ENCODE peak calls at places on chromosomes 5 and 9, in four cellular contexts. A, X, G and F are unnamed samples.

GRCh38 chr5:56588636-56589485 is 226.5 kb upstream of the MAP3K1 start:
- DNase-seq in G (no peak), X (peak), A (no peak), F (no peak)

GRCh38 chr9:10250200-10250599 is 362.6 kb downstream of the PTPRD start:
- DNase-seq in G (no peak), A (no peak), X (no peak), F (no peak)

GRCh38 chr5:75156585-75156984 is 80.1 kb downstream of the ANKRD31 start:
- DNase-seq in G (no peak), X (no peak), A (no peak), F (no peak)

GRCh38 chr5:7462758-7463157 is 66.8 kb downstream of the ADCY2 start:
- DNase-seq in G (no peak), X (no peak), A (no peak), F (no peak)

GRCh38 chr9:33076031-33076359 is 479 bp downstream of the SMU1 start:
- DNase-seq in G (no peak), A (no peak), X (no peak), F (no peak)

GRCh38 chr5:88140396-88140862 is 128.2 kb downstream of the TMEM161B start:
- DNase-seq in X (peak), A (no peak), G (no peak), F (no peak)

GRCh38 chr5:141559481-141559880 is 59.3 kb downstream of the DIAPH1 start:
- DNase-seq in G (peak), X (no peak), A (peak), F (no peak)

GRCh38 chr9:93456022-93456421 is 2.6 kb upstream of the FAM120AOS start:
- DNase-seq in X (no peak), A (no peak), G (no peak), F (no peak)

GRCh38 chr5:38497946-38498345 is 58.5 kb downstream of the LIFR start:
- DNase-seq in X (no peak), A (no peak), G (no peak), F (no peak)

GRCh38 chr5:38393636-38394035 is 135.3 kb downstream of the EGFLAM start:
- DNase-seq in A (no peak), X (no peak), G (no peak), F (no peak)

GRCh38 chr9:88535932-88536324 is 950 bp downstream of the NXNL2 start:
- DNase-seq in X (no peak), G (no peak), A (no peak), F (no peak)

GRCh38 chr9:110936719-110937452 is 101.4 kb downstream of the LPAR1 start:
- DNase-seq in G (peak), X (no peak), A (no peak), F (peak)

GRCh38 chr5:98321356-98321755 is 452.1 kb upstream of the RGMB start:
- DNase-seq in A (no peak), X (no peak), G (no peak), F (no peak)

GRCh38 chr5:137282216-137282615 is 216.9 kb downstream of the SPOCK1 start:
- DNase-seq in A (no peak), G (no peak), X (no peak), F (no peak)

GRCh38 chr5:159915913-159916840 is at the start of gene ADRA1B:
- DNase-seq in A (no peak), G (no peak), X (peak), F (no peak)

GRCh38 chr5:97658116-97658900 is 475.3 kb upstream of the RIOK2 start:
- DNase-seq in G (no peak), A (no peak), X (no peak), F (no peak)

GRCh38 chr9:112496074-112496722 is 9.6 kb downstream of the KIAA1958 start:
- DNase-seq in X (no peak), A (no peak), G (no peak), F (no peak)

GRCh38 chr9:113247640-113248039 is 26.3 kb downstream of the SLC31A1 start:
- DNase-seq in G (no peak), A (no peak), X (no peak), F (no peak)

GRCh38 chr9:131732061-131732526 is 7.8 kb downstream of the RAPGEF1 start:
- DNase-seq in X (no peak), A (peak), G (peak), F (peak)

GRCh38 chr5:112415552-112415951 is 3.5 kb downstream of the EPB41L4A start:
- DNase-seq in X (no peak), G (no peak), A (no peak), F (no peak)

GRCh38 chr5:172550096-172550765 is 90.8 kb upstream of the NEURL1B start:
- DNase-seq in A (no peak), G (no peak), X (no peak), F (no peak)

GRCh38 chr5:64147849-64148441 is 17.7 kb upstream of the RNF180 start:
- DNase-seq in G (peak), X (peak), A (no peak), F (peak)

GRCh38 chr5:139458580-139459407 is 3.7 kb downstream of the ECSCR start:
- DNase-seq in X (no peak), G (peak), A (no peak), F (no peak)

GRCh38 chr5:143140492-143141231 is 262.8 kb downstream of the NR3C1 start:
- DNase-seq in G (no peak), X (no peak), A (no peak), F (no peak)

GRCh38 chr5:57441557-57441956 is 41.1 kb downstream of the ACTBL2 start:
- DNase-seq in X (no peak), A (peak), G (peak), F (peak)

GRCh38 chr5:39714036-39714698 is 289.4 kb upstream of the DAB2 start:
- DNase-seq in A (peak), G (peak), X (no peak), F (peak)

GRCh38 chr9:107465467-107466451 is 23.8 kb downstream of the KLF4 start:
- DNase-seq in X (peak), G (peak), A (no peak), F (no peak)

GRCh38 chr5:120644516-120644915 is 180.4 kb downstream of the PRR16 start:
- DNase-seq in A (no peak), X (no peak), G (no peak), F (no peak)

GRCh38 chr9:130219661-130220081 is 45.9 kb upstream of the HMCN2 start:
- DNase-seq in X (no peak), A (no peak), G (no peak), F (no peak)

GRCh38 chr5:32707394-32707997 is 3.6 kb upstream of the NPR3 start:
- DNase-seq in A (no peak), X (no peak), G (no peak), F (no peak)

GRCh38 chr9:101201626-101202025 is 173.1 kb downstream of the PLPPR1 start:
- DNase-seq in G (no peak), A (no peak), X (no peak), F (no peak)

GRCh38 chr9:96158147-96158546 is 143.8 kb downstream of the HSD17B3 start:
- DNase-seq in G (no peak), X (no peak), A (no peak), F (no peak)

GRCh38 chr9:111728617-111729366 is 65.9 kb downstream of the SHOC1 start:
- DNase-seq in X (no peak), G (peak), A (peak), F (peak)

GRCh38 chr5:1048861-1049838 is 40.5 kb downstream of the NKD2 start:
- DNase-seq in A (no peak), G (peak), X (no peak), F (no peak)

GRCh38 chr5:10460252-10460906 is 18.7 kb downstream of the ROPN1L start:
- DNase-seq in A (no peak), X (no peak), G (no peak), F (no peak)

GRCh38 chr5:178206166-178207101 is 2.1 kb downstream of the HNRNPAB start:
- DNase-seq in G (no peak), X (no peak), A (no peak), F (no peak)

GRCh38 chr9:121893787-121894186 is 199.3 kb downstream of the TTLL11 start:
- DNase-seq in A (no peak), G (no peak), X (no peak), F (no peak)

GRCh38 chr5:161549106-161549505 is 2.6 kb upstream of the GABRB2 start:
- DNase-seq in G (no peak), A (no peak), X (no peak), F (no peak)

GRCh38 chr5:174191076-174191475 is 145.6 kb downstream of the NSG2 start:
- DNase-seq in A (no peak), G (no peak), X (no peak), F (no peak)

GRCh38 chr5:174190073-174190675 is 144.7 kb downstream of the NSG2 start:
- DNase-seq in G (no peak), A (no peak), X (no peak), F (no peak)

GRCh38 chr5:174188300-174188699 is 142.8 kb downstream of the NSG2 start:
- DNase-seq in G (no peak), X (no peak), A (no peak), F (no peak)

GRCh38 chr5:174187481-174187880 is 142.0 kb downstream of the NSG2 start:
- DNase-seq in A (no peak), X (no peak), G (no peak), F (no peak)

DNA sequence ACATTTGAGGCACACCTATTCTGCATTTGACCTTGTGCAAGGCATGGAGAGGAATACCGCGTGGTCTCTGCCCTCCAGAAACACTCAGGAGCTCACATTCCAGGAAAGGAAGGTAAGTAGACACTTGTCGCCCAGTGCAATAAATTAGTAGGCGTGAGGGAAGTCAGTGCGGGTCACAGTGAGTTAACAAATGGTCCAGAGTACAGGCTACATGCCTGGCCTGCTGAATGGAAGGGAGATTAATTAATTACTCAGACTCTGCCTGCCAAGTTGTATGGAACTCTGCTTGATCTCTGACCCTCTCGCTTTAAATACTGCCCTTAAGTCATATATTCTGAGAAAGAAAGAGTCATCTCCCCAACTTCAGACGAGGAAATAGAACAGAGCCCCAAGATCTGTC is 144.1 kb downstream of the NSG2 start:
- DNase-seq in A (no peak), G (no peak), X (no peak), F (no peak)
- TF ChIP-seq CTCF in A (no peak), G (no peak), X (no peak), F (no peak)

GRCh38 chr5:79236364-79236969 is 536 bp downstream of the JMY start:
- DNase-seq in A (peak), X (no peak), G (no peak), F (no peak)

GRCh38 chr5:79237735-79238560 is 2.0 kb downstream of the JMY start:
- DNase-seq in G (no peak), X (no peak), A (peak), F (no peak)

GRCh38 chr5:79235222-79235577 is 731 bp upstream of the JMY start:
- DNase-seq in A (peak), G (no peak), X (no peak), F (peak)

GRCh38 chr5:79236970-79237734 is 1.2 kb downstream of the JMY start:
- DNase-seq in G (no peak), A (peak), X (peak), F (no peak)

DNA sequence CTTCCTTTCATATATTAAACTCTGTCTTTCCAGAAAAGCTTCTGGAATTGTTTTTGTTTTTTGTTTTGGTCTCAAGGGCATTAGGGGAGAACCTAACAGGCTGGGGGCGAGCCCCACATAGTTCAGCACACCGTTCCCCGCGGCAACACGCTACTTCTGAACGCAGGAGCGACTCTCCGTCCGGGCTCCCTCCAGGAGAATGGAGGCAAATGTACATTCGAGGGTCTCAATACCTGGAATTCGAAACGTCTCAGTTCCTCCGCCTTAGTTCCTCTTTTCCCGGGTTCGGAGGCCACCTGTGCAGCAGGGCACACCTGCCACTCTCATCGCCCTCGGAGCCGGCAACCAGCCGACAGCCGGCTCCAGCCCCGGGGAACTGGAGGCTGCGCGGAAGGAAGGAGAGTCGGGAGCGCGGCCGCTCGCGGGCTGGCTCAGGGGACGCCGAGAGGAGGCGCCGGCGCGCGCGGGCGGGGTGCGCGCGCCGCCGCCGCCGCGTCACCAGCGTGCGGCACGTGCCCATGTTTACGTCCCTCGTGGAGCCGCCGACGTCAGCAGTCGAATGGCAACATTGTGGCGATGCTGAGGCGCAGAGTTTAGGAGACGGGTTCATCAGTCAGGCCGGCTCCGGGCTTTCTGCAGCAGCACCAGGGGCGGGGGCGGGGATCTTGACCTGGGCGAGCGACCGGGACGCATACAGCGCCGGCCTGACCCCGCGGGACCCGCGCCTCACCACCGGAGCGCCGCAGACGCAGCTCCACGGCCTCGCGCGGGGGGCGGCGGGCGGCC is at the start of gene JMY:
- DNase-seq in A (peak), G (peak), X (peak), F (peak)
- TF ChIP-seq CTCF in A (peak), G (no peak), X (no peak), F (no peak)

GRCh38 chr9:127721391-127721821 is 5.5 kb downstream of the TTC16 start:
- DNase-seq in A (no peak), G (no peak), X (no peak), F (no peak)

GRCh38 chr9:127722055-127722454 is 6.2 kb downstream of the TTC16 start:
- DNase-seq in A (no peak), X (no peak), G (no peak), F (no peak)

GRCh38 chr9:127723013-127723412 is 7.1 kb downstream of the TTC16 start:
- DNase-seq in G (no peak), X (no peak), A (no peak), F (no peak)

GRCh38 chr9:127724012-127724411 is 8.1 kb downstream of the TTC16 start:
- DNase-seq in X (no peak), G (no peak), A (no peak), F (no peak)

DNA sequence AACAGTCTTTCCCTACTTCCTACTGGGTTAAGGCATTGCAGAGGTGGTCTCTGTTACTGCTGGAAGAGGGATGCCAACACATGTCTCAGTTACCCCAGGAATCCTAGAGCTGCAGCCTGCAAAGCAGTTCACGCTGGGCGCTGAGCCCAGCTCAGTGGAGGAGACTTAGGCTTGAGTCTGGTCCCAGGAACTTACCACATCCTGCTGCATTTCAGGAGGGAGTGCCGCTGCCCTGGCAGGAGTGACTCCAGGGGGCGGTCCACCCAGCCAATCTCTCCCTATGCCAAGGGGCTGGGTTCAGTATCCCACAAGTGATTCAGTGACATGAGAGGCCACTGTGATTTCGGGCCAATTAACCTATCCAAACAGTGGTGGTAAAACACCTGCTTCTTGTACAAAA is 7.6 kb downstream of the TTC16 start:
- DNase-seq in G (no peak), X (no peak), A (no peak), F (peak)
- TF ChIP-seq CTCF in G (no peak), X (no peak), A (no peak), F (peak)

GRCh38 chr9:73615557-73615956 is 463.9 kb downstream of the ANXA1 start:
- DNase-seq in G (no peak), A (no peak), X (no peak), F (no peak)
- TF ChIP-seq CTCF in G (no peak), A (no peak), X (no peak), F (no peak)

GRCh38 chr9:135818718-135819475 is 88.4 kb downstream of the CAMSAP1 start:
- DNase-seq in G (no peak), A (no peak), X (no peak), F (no peak)

GRCh38 chr9:135820661-135821060 is 86.7 kb downstream of the CAMSAP1 start:
- DNase-seq in G (no peak), A (no peak), X (no peak), F (no peak)

GRCh38 chr9:135817951-135818717 is 89.2 kb downstream of the CAMSAP1 start:
- DNase-seq in G (no peak), X (no peak), A (no peak), F (no peak)

GRCh38 chr9:135821116-135821515 is 86.2 kb downstream of the CAMSAP1 start:
- DNase-seq in G (no peak), A (no peak), X (no peak), F (no peak)

DNA sequence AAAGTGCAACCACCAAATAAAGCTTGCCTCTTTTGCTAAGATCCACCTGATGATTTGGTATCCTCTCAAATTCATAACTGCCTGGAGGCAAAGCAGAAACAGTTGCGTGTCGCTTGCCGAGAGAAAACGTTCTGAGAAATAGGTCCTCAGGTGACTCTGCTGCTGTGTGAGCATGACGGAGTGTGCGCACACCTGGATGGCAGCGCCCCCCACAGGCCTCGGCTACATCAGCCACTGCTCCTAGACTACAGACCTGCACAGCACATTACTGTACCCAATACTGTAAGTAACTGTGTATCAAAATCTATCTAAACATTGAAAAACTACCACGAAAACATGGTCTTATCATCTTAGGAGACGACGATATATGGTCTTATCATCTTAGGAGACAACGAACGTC is 87.4 kb downstream of the CAMSAP1 start:
- DNase-seq in G (no peak), A (no peak), X (no peak), F (no peak)
- TF ChIP-seq CTCF in G (no peak), A (peak), X (peak), F (no peak)

GRCh38 chr5:134917070-134917831 is 12.3 kb downstream of the PCBD2 start:
- DNase-seq in A (no peak), G (no peak), X (peak), F (no peak)
- TF ChIP-seq CTCF in A (peak), G (peak), X (peak), F (peak)

GRCh38 chr5:84383296-84383815 is 1.3 kb downstream of the EDIL3 start:
- DNase-seq in X (no peak), A (no peak), G (no peak), F (no peak)
- TF ChIP-seq CTCF in X (no peak), A (no peak), G (no peak), F (no peak)

GRCh38 chr9:79255681-79256080 is 316.1 kb upstream of the TLE4 start:
- DNase-seq in X (no peak), A (no peak), G (no peak), F (no peak)

GRCh38 chr9:79257215-79257614 is 314.6 kb upstream of the TLE4 start:
- DNase-seq in A (peak), G (no peak), X (no peak), F (no peak)

GRCh38 chr9:79257671-79258410 is 313.9 kb upstream of the TLE4 start:
- DNase-seq in A (no peak), G (no peak), X (no peak), F (no peak)

GRCh38 chr9:79256691-79257213 is 315.0 kb upstream of the TLE4 start:
- DNase-seq in G (peak), A (peak), X (no peak), F (no peak)

GRCh38 chr9:79254900-79255651 is 316.7 kb upstream of the TLE4 start:
- DNase-seq in G (no peak), A (no peak), X (no peak), F (no peak)
- TF ChIP-seq CTCF in G (peak), A (peak), X (peak), F (peak)

DNA sequence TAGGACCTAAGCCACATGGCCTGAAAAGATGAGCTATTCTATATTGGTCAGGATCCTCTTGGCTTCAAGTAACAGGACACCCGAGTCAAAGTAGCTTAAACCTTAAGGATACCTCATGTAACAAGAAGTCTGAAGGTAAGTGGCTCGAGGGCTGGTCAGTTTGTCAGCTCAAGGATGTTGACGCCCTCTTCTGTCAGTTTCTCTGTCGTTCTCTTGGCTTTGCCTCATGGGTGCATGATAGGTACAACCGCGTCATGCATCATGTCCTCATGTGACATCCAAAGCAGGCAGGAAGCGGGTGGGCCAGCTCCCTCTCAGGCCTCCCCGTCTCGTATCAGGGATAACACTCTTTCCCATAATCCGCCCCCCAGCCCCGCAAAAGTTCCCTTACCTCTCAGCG is 22.1 kb upstream of the TCERG1 start:
- DNase-seq in G (no peak), A (no peak), X (no peak), F (no peak)
- TF ChIP-seq CTCF in G (no peak), A (no peak), X (peak), F (no peak)